ENCODE peak calls at places on chromosomes 16 and 17, in five cellular contexts. One of them, this sample, is unnamed.

GRCh38 chr17:80950466-80951120 is 41.0 kb upstream of the CHMP6 start:
- DNase-seq in hypothalamus: no peak
- DNase-seq in amniotic epithelial cell: no peak
- DNase-seq in hepatic stellate cell: no peak
- DNase-seq in astrocyte of the spinal cord: no peak
- DNase-seq in this sample: no peak

GRCh38 chr16:66127459-66128362 is 238.8 kb upstream of the CDH5 start:
- DNase-seq in hypothalamus: no peak
- DNase-seq in amniotic epithelial cell: peak; percentile 18
- DNase-seq in hepatic stellate cell: no peak
- DNase-seq in astrocyte of the spinal cord: no peak
- DNase-seq in this sample: no peak

GRCh38 chr16:55672471-55672870 is 16.7 kb downstream of the SLC6A2 start:
- DNase-seq in hypothalamus: no peak
- DNase-seq in amniotic epithelial cell: no peak
- DNase-seq in hepatic stellate cell: peak; percentile 35
- DNase-seq in astrocyte of the spinal cord: no peak
- DNase-seq in this sample: no peak

GRCh38 chr17:5047446-5047845 is 12.2 kb upstream of the SLC52A1 start:
- DNase-seq in hypothalamus: no peak
- DNase-seq in amniotic epithelial cell: no peak
- DNase-seq in hepatic stellate cell: no peak
- DNase-seq in astrocyte of the spinal cord: no peak
- DNase-seq in this sample: no peak

GRCh38 chr16:24253192-24253591 is 2.9 kb upstream of the CACNG3 start:
- DNase-seq in hypothalamus: no peak
- DNase-seq in amniotic epithelial cell: peak; percentile 5
- DNase-seq in hepatic stellate cell: peak; percentile 14
- DNase-seq in astrocyte of the spinal cord: peak; percentile 15
- DNase-seq in this sample: no peak

GRCh38 chr17:75506134-75506533 is 9.2 kb downstream of the CASKIN2 start:
- DNase-seq in hypothalamus: no peak
- DNase-seq in amniotic epithelial cell: no peak
- DNase-seq in hepatic stellate cell: no peak
- DNase-seq in astrocyte of the spinal cord: no peak
- DNase-seq in this sample: no peak

GRCh38 chr16:8554881-8555280 is 35.4 kb downstream of the TMEM114 start:
- DNase-seq in hypothalamus: no peak
- DNase-seq in amniotic epithelial cell: no peak
- DNase-seq in hepatic stellate cell: no peak
- DNase-seq in astrocyte of the spinal cord: no peak
- DNase-seq in this sample: no peak

GRCh38 chr16:4694664-4695451 is 1.5 kb downstream of the NUDT16L1 start:
- DNase-seq in hypothalamus: no peak
- DNase-seq in amniotic epithelial cell: no peak
- DNase-seq in hepatic stellate cell: peak; percentile 54
- DNase-seq in astrocyte of the spinal cord: no peak
- DNase-seq in this sample: peak; percentile 92

GRCh38 chr16:10601444-10602401 is 21.3 kb upstream of the EMP2 start:
- DNase-seq in hypothalamus: no peak
- DNase-seq in amniotic epithelial cell: no peak
- DNase-seq in hepatic stellate cell: no peak
- DNase-seq in astrocyte of the spinal cord: no peak
- DNase-seq in this sample: no peak

GRCh38 chr17:8622191-8622590 is 8.3 kb downstream of the MYH10 start:
- DNase-seq in hypothalamus: no peak
- DNase-seq in amniotic epithelial cell: no peak
- DNase-seq in hepatic stellate cell: no peak
- DNase-seq in astrocyte of the spinal cord: no peak
- DNase-seq in this sample: no peak

GRCh38 chr16:8611886-8612595 is 9.5 kb upstream of the METTL22 start:
- DNase-seq in hypothalamus: no peak
- DNase-seq in amniotic epithelial cell: peak; percentile 55
- DNase-seq in hepatic stellate cell: no peak
- DNase-seq in astrocyte of the spinal cord: peak; percentile 13
- DNase-seq in this sample: no peak

GRCh38 chr16:14486520-14487303 is 143.3 kb downstream of the PARN start:
- DNase-seq in hypothalamus: peak; percentile 25
- DNase-seq in amniotic epithelial cell: peak; percentile 95
- DNase-seq in hepatic stellate cell: peak; percentile 82
- DNase-seq in astrocyte of the spinal cord: peak; percentile 94
- DNase-seq in this sample: no peak

GRCh38 chr17:51124641-51125503 is 4.2 kb upstream of the SPAG9 start:
- DNase-seq in hypothalamus: no peak
- DNase-seq in amniotic epithelial cell: no peak
- DNase-seq in hepatic stellate cell: no peak
- DNase-seq in astrocyte of the spinal cord: no peak
- DNase-seq in this sample: no peak

GRCh38 chr17:56594528-56595418 is 1.3 kb downstream of the NOG start:
- DNase-seq in hypothalamus: no peak
- DNase-seq in amniotic epithelial cell: no peak
- DNase-seq in hepatic stellate cell: no peak
- DNase-seq in astrocyte of the spinal cord: peak; percentile 5
- DNase-seq in this sample: no peak

GRCh38 chr16:4021916-4022315 is 94.3 kb downstream of the ADCY9 start:
- DNase-seq in hypothalamus: no peak
- DNase-seq in amniotic epithelial cell: no peak
- DNase-seq in hepatic stellate cell: no peak
- DNase-seq in astrocyte of the spinal cord: no peak
- DNase-seq in this sample: no peak

GRCh38 chr17:30950669-30951399 is 20.0 kb upstream of the RNF135 start:
- DNase-seq in hypothalamus: no peak
- DNase-seq in amniotic epithelial cell: peak; percentile 88
- DNase-seq in hepatic stellate cell: peak; percentile 94
- DNase-seq in astrocyte of the spinal cord: peak; percentile 45
- DNase-seq in this sample: no peak

GRCh38 chr17:74485841-74486240 is 19.4 kb downstream of the CD300A start:
- DNase-seq in hypothalamus: no peak
- DNase-seq in amniotic epithelial cell: no peak
- DNase-seq in hepatic stellate cell: no peak
- DNase-seq in astrocyte of the spinal cord: no peak
- DNase-seq in this sample: no peak

GRCh38 chr16:62194828-62195227 is 158.6 kb upstream of the CDH8 start:
- DNase-seq in hypothalamus: no peak
- DNase-seq in amniotic epithelial cell: no peak
- DNase-seq in hepatic stellate cell: no peak
- DNase-seq in astrocyte of the spinal cord: no peak
- DNase-seq in this sample: no peak

GRCh38 chr17:51734462-51734861 is 424.1 kb downstream of the CA10 start:
- DNase-seq in hypothalamus: no peak
- DNase-seq in amniotic epithelial cell: no peak
- DNase-seq in hepatic stellate cell: no peak
- DNase-seq in astrocyte of the spinal cord: no peak
- DNase-seq in this sample: no peak

GRCh38 chr17:16987001-16987829 is 15.3 kb upstream of the TNFRSF13B start:
- DNase-seq in hypothalamus: no peak
- DNase-seq in amniotic epithelial cell: no peak
- DNase-seq in hepatic stellate cell: no peak
- DNase-seq in astrocyte of the spinal cord: no peak
- DNase-seq in this sample: no peak

GRCh38 chr17:79130536-79131273 is 56.1 kb downstream of the ENGASE start:
- DNase-seq in hypothalamus: no peak
- DNase-seq in amniotic epithelial cell: no peak
- DNase-seq in hepatic stellate cell: no peak
- DNase-seq in astrocyte of the spinal cord: no peak
- DNase-seq in this sample: no peak

GRCh38 chr16:85675528-85675927 is 13.2 kb downstream of the GINS2 start:
- DNase-seq in hypothalamus: no peak
- DNase-seq in amniotic epithelial cell: peak; percentile 39
- DNase-seq in hepatic stellate cell: peak; percentile 44
- DNase-seq in astrocyte of the spinal cord: peak; percentile 44
- DNase-seq in this sample: no peak